ENCODE peak calls at places on chromosomes 1 and 21, in ten cellular contexts. F is 8988T; M is activated T-helper 2 cell treated with anti-CD3 and anti-CD28 coated beads, Interferon-gamma antibody, Interleukin-2, Interleukin-4, amounts not matched to agents 10 μg/mL and 5 μg/mL and 100 μg/mL, durations not matched to agents 14 hours and 24 hours and 36 hours; V is amniotic stem cell; X is psoas muscle; L is GF-D8; I is NAMALWA; U is NCI-H1092; N is heart left ventricle; J is stimulated activated CD8-positive, alpha-beta memory T cell treated with anti-CD3 and anti-CD28 coated beads, Interleukin-4, amount 100 ng/mL, for 24 hours. R is an unnamed sample.

GRCh38 chr1:23343246-23344110 is 606 bp downstream of the HNRNPR start:
- DNase-seq in F (no peak), X (no peak), L (no peak), N (no peak), V (peak; percentile 48), I (peak; percentile 64), M (peak; percentile 39), U (peak; percentile 62), J (peak; percentile 24), R (peak; percentile 43)

GRCh38 chr1:112882271-112882744 is 73.7 kb downstream of the SLC16A1 start:
- DNase-seq in L (peak; percentile 5), F (no peak), N (no peak), U (no peak), M (no peak), V (no peak), X (no peak), J (no peak), I (no peak), R (no peak)

GRCh38 chr1:215523906-215524305 is 43.2 kb upstream of the KCTD3 start:
- DNase-seq in V (no peak), I (no peak), J (no peak), X (no peak), F (no peak), M (no peak), L (no peak), N (no peak), U (no peak), R (no peak)

GRCh38 chr21:29433366-29434059 is 134.8 kb downstream of the BACH1 start:
- DNase-seq in J (no peak), V (no peak), N (no peak), I (no peak), U (no peak), L (no peak), M (no peak), F (no peak), X (no peak), R (no peak)

GRCh38 chr1:31627930-31628421 is 10.5 kb downstream of the HCRTR1 start:
- DNase-seq in I (no peak), L (no peak), N (peak; percentile 71), V (no peak), X (peak; percentile 89), M (no peak), F (no peak), J (no peak), U (no peak), R (no peak)

GRCh38 chr1:44713321-44713781 is 17.6 kb downstream of the RNU5D-1 start:
- DNase-seq in U (no peak), I (peak; percentile 81), X (no peak), M (no peak), N (no peak), F (no peak), L (no peak), J (no peak), V (no peak), R (no peak)

GRCh38 chr1:41200728-41201127 is 41.4 kb downstream of the SCMH1 start:
- DNase-seq in F (no peak), U (no peak), J (no peak), I (no peak), N (no peak), X (no peak), L (no peak), V (no peak), M (no peak), R (no peak)

GRCh38 chr1:97139512-97139911 is 417.9 kb downstream of the PTBP2 start:
- DNase-seq in X (no peak), F (no peak), U (no peak), N (no peak), I (no peak), V (no peak), M (no peak), J (no peak), L (no peak), R (no peak)

GRCh38 chr1:85243336-85243735 is 16.1 kb downstream of the C1orf52 start:
- DNase-seq in L (no peak), F (no peak), X (no peak), N (no peak), V (no peak), J (no peak), M (no peak), U (no peak), I (no peak), R (no peak)

GRCh38 chr1:213669964-213670691 is 317.6 kb upstream of the PROX1 start:
- DNase-seq in L (no peak), J (no peak), N (no peak), V (no peak), I (no peak), M (no peak), U (peak; percentile 65), X (no peak), F (no peak), R (no peak)

GRCh38 chr1:218347316-218347712 is 2.2 kb downstream of the TGFB2 start:
- DNase-seq in X (peak; percentile 61), M (no peak), N (no peak), J (no peak), U (no peak), F (no peak), V (no peak), I (no peak), L (no peak), R (no peak)

GRCh38 chr1:5503556-5504363 is 488.5 kb downstream of the NPHP4 start:
- DNase-seq in L (no peak), I (no peak), U (no peak), N (no peak), M (no peak), J (no peak), V (no peak), X (no peak), F (no peak), R (no peak)

GRCh38 chr1:97340951-97341350 is 579.9 kb downstream of the DPYD start:
- DNase-seq in V (no peak), J (no peak), N (no peak), L (no peak), U (no peak), I (no peak), F (no peak), M (no peak), X (no peak), R (no peak)

GRCh38 chr1:10790155-10790707 is 6.2 kb downstream of the CASZ1 start:
- DNase-seq in F (no peak), M (no peak), N (no peak), L (no peak), J (no peak), V (no peak), I (no peak), U (no peak), X (no peak), R (no peak)

GRCh38 chr1:205436776-205437485 is 15.1 kb upstream of the LEMD1 start:
- DNase-seq in X (no peak), V (no peak), J (no peak), U (no peak), M (no peak), F (no peak), I (no peak), L (no peak), N (no peak), R (no peak)

GRCh38 chr1:89943846-89944781 is 50.8 kb upstream of the ZNF326 start:
- DNase-seq in L (no peak), X (no peak), I (no peak), V (no peak), U (no peak), N (no peak), F (no peak), M (no peak), J (no peak), R (no peak)

GRCh38 chr1:218397752-218398339 is 52.7 kb downstream of the TGFB2 start:
- DNase-seq in X (no peak), N (no peak), I (no peak), L (no peak), J (no peak), M (no peak), F (no peak), V (no peak), U (no peak), R (no peak)

GRCh38 chr1:43367026-43367903 is 546 bp downstream of the ELOVL1 start:
- DNase-seq in M (no peak), U (no peak), N (no peak), F (peak; percentile 49), I (peak; percentile 54), L (no peak), V (no peak), J (no peak), X (peak; percentile 56), R (no peak)

GRCh38 chr1:912740-913301 is 10.9 kb upstream of the SAMD11 start:
- DNase-seq in I (no peak), F (no peak), L (peak; percentile 51), N (peak; percentile 18), X (peak; percentile 51), J (no peak), V (no peak), U (no peak), M (no peak), R (no peak)

GRCh38 chr1:223393275-223394214 is at the start of gene CCDC185:
- DNase-seq in X (peak; percentile 48), U (peak; percentile 17), J (no peak), L (no peak), N (no peak), F (peak; percentile 29), V (no peak), I (no peak), M (no peak), R (no peak)

GRCh38 chr1:22653741-22654140 is 705 bp downstream of the C1QB start:
- DNase-seq in I (no peak), X (no peak), V (no peak), M (no peak), L (no peak), N (no peak), U (no peak), F (no peak), J (no peak), R (no peak)

GRCh38 chr1:3009556-3009955 is 11.7 kb upstream of the ACTRT2 start:
- DNase-seq in J (no peak), X (no peak), M (no peak), L (no peak), U (no peak), V (no peak), F (no peak), N (no peak), I (no peak), R (no peak)

GRCh38 chr1:234722904-234723588 is 113.1 kb upstream of the IRF2BP2 start:
- DNase-seq in V (peak; percentile 76), M (peak; percentile 26), L (peak; percentile 93), I (no peak), F (no peak), U (peak; percentile 70), J (peak; percentile 56), N (peak; percentile 66), X (peak; percentile 82), R (no peak)

GRCh38 chr1:38026592-38027200 is 14.2 kb downstream of the UTP11 start:
- DNase-seq in U (peak; percentile 17), L (no peak), J (no peak), M (no peak), X (peak; percentile 75), V (no peak), F (no peak), N (no peak), I (peak; percentile 46), R (no peak)

GRCh38 chr1:22972760-22973159 is at the start of gene LACTBL1:
- DNase-seq in I (no peak), V (no peak), N (no peak), U (no peak), L (no peak), J (no peak), M (no peak), X (no peak), F (no peak), R (no peak)

GRCh38 chr1:5620997-5621396 is 371.2 kb downstream of the NPHP4 start:
- DNase-seq in F (no peak), I (peak; percentile 20), L (no peak), N (no peak), M (no peak), U (no peak), J (no peak), V (no peak), X (no peak), R (no peak)

GRCh38 chr1:190373705-190374336 is 103.8 kb downstream of the BRINP3 start:
- DNase-seq in J (no peak), U (no peak), X (no peak), V (no peak), I (peak; percentile 72), N (no peak), F (no peak), L (no peak), M (no peak), R (peak; percentile 17)

GRCh38 chr1:42646056-42646455 is 12.2 kb upstream of the PPIH start:
- DNase-seq in F (no peak), V (no peak), L (no peak), U (no peak), J (no peak), X (no peak), M (no peak), N (no peak), I (no peak), R (no peak)